ENCODE peak calls at places on chromosomes 3 and 15, in four cellular contexts. One of them, this sample, is unnamed.

GRCh38 chr3:58688563-58688962 is 22.0 kb upstream of the FAM3D start:
- DNase-seq in heart right ventricle: no peak
- DNase-seq in activated CD4-positive, CD25-positive, alpha-beta regulatory T cell treated with anti-CD3 and anti-CD28 coated beads, Interleukin-2, amount 50 U/mL, for 72 hours: no peak
- DNase-seq in GM13976: no peak
- DNase-seq in this sample: no peak

GRCh38 chr15:69719527-69719926 is 266.9 kb downstream of the RPLP1 start:
- DNase-seq in GM13976: no peak
- DNase-seq in activated CD4-positive, CD25-positive, alpha-beta regulatory T cell treated with anti-CD3 and anti-CD28 coated beads, Interleukin-2, amount 50 U/mL, for 72 hours: no peak
- DNase-seq in heart right ventricle: no peak
- DNase-seq in this sample: peak

GRCh38 chr3:31462050-31462569 is 70.6 kb upstream of the STT3B start:
- DNase-seq in heart right ventricle: no peak
- DNase-seq in GM13976: peak
- DNase-seq in activated CD4-positive, CD25-positive, alpha-beta regulatory T cell treated with anti-CD3 and anti-CD28 coated beads, Interleukin-2, amount 50 U/mL, for 72 hours: no peak
- DNase-seq in this sample: no peak

GRCh38 chr3:144052275-144052674 is 80.7 kb downstream of the DIPK2A start:
- DNase-seq in heart right ventricle: no peak
- DNase-seq in GM13976: no peak
- DNase-seq in activated CD4-positive, CD25-positive, alpha-beta regulatory T cell treated with anti-CD3 and anti-CD28 coated beads, Interleukin-2, amount 50 U/mL, for 72 hours: no peak
- DNase-seq in this sample: no peak

GRCh38 chr3:126134219-126134975 is 46.0 kb downstream of the ALDH1L1 start:
- DNase-seq in activated CD4-positive, CD25-positive, alpha-beta regulatory T cell treated with anti-CD3 and anti-CD28 coated beads, Interleukin-2, amount 50 U/mL, for 72 hours: peak
- DNase-seq in heart right ventricle: peak
- DNase-seq in GM13976: peak
- DNase-seq in this sample: peak

GRCh38 chr15:82312611-82313349 is 36.5 kb downstream of the GOLGA6L10 start:
- DNase-seq in heart right ventricle: no peak
- DNase-seq in activated CD4-positive, CD25-positive, alpha-beta regulatory T cell treated with anti-CD3 and anti-CD28 coated beads, Interleukin-2, amount 50 U/mL, for 72 hours: no peak
- DNase-seq in GM13976: no peak
- DNase-seq in this sample: no peak

GRCh38 chr3:48614044-48614443 is 4.6 kb upstream of the UQCRC1 start:
- DNase-seq in heart right ventricle: no peak
- DNase-seq in activated CD4-positive, CD25-positive, alpha-beta regulatory T cell treated with anti-CD3 and anti-CD28 coated beads, Interleukin-2, amount 50 U/mL, for 72 hours: no peak
- DNase-seq in GM13976: no peak
- DNase-seq in this sample: no peak

GRCh38 chr15:67178569-67179210 is 75.8 kb downstream of the AAGAB start:
- DNase-seq in heart right ventricle: no peak
- DNase-seq in GM13976: no peak
- DNase-seq in activated CD4-positive, CD25-positive, alpha-beta regulatory T cell treated with anti-CD3 and anti-CD28 coated beads, Interleukin-2, amount 50 U/mL, for 72 hours: no peak
- DNase-seq in this sample: no peak

GRCh38 chr3:45772341-45773035 is 23.8 kb downstream of the SLC6A20 start:
- DNase-seq in GM13976: no peak
- DNase-seq in heart right ventricle: no peak
- DNase-seq in activated CD4-positive, CD25-positive, alpha-beta regulatory T cell treated with anti-CD3 and anti-CD28 coated beads, Interleukin-2, amount 50 U/mL, for 72 hours: no peak
- DNase-seq in this sample: no peak

GRCh38 chr3:134353171-134353825 is 20.9 kb downstream of the AMOTL2 start:
- DNase-seq in GM13976: no peak
- DNase-seq in heart right ventricle: no peak
- DNase-seq in activated CD4-positive, CD25-positive, alpha-beta regulatory T cell treated with anti-CD3 and anti-CD28 coated beads, Interleukin-2, amount 50 U/mL, for 72 hours: no peak
- DNase-seq in this sample: no peak

GRCh38 chr15:46091860-46092450 is 457.1 kb downstream of the SQOR start:
- DNase-seq in heart right ventricle: no peak
- DNase-seq in activated CD4-positive, CD25-positive, alpha-beta regulatory T cell treated with anti-CD3 and anti-CD28 coated beads, Interleukin-2, amount 50 U/mL, for 72 hours: no peak
- DNase-seq in GM13976: peak
- DNase-seq in this sample: no peak

GRCh38 chr3:72892081-72892763 is 4.4 kb downstream of the GXYLT2 start:
- DNase-seq in heart right ventricle: no peak
- DNase-seq in GM13976: no peak
- DNase-seq in activated CD4-positive, CD25-positive, alpha-beta regulatory T cell treated with anti-CD3 and anti-CD28 coated beads, Interleukin-2, amount 50 U/mL, for 72 hours: no peak
- DNase-seq in this sample: no peak

GRCh38 chr3:153350420-153350819 is 188.4 kb downstream of the RAP2B start:
- DNase-seq in GM13976: no peak
- DNase-seq in heart right ventricle: no peak
- DNase-seq in activated CD4-positive, CD25-positive, alpha-beta regulatory T cell treated with anti-CD3 and anti-CD28 coated beads, Interleukin-2, amount 50 U/mL, for 72 hours: no peak
- DNase-seq in this sample: no peak

GRCh38 chr15:96340611-96341464 is 10.3 kb downstream of the NR2F2 start:
- DNase-seq in activated CD4-positive, CD25-positive, alpha-beta regulatory T cell treated with anti-CD3 and anti-CD28 coated beads, Interleukin-2, amount 50 U/mL, for 72 hours: no peak
- DNase-seq in GM13976: no peak
- DNase-seq in heart right ventricle: no peak
- DNase-seq in this sample: no peak

GRCh38 chr15:84598250-84598649 is 2.6 kb upstream of the ZSCAN2 start:
- DNase-seq in heart right ventricle: no peak
- DNase-seq in GM13976: peak
- DNase-seq in activated CD4-positive, CD25-positive, alpha-beta regulatory T cell treated with anti-CD3 and anti-CD28 coated beads, Interleukin-2, amount 50 U/mL, for 72 hours: no peak
- DNase-seq in this sample: peak

GRCh38 chr15:66573719-66574641 is 8.2 kb upstream of the LCTL start:
- DNase-seq in activated CD4-positive, CD25-positive, alpha-beta regulatory T cell treated with anti-CD3 and anti-CD28 coated beads, Interleukin-2, amount 50 U/mL, for 72 hours: no peak
- DNase-seq in GM13976: no peak
- DNase-seq in heart right ventricle: no peak
- DNase-seq in this sample: no peak

GRCh38 chr15:65060641-65061397 is 7.0 kb downstream of the RASL12 start:
- DNase-seq in GM13976: no peak
- DNase-seq in activated CD4-positive, CD25-positive, alpha-beta regulatory T cell treated with anti-CD3 and anti-CD28 coated beads, Interleukin-2, amount 50 U/mL, for 72 hours: no peak
- DNase-seq in heart right ventricle: peak
- DNase-seq in this sample: no peak

GRCh38 chr3:78737988-78738387 is 1029.8 kb downstream of the ROBO1 start:
- DNase-seq in heart right ventricle: no peak
- DNase-seq in activated CD4-positive, CD25-positive, alpha-beta regulatory T cell treated with anti-CD3 and anti-CD28 coated beads, Interleukin-2, amount 50 U/mL, for 72 hours: no peak
- DNase-seq in GM13976: no peak
- DNase-seq in this sample: no peak

GRCh38 chr3:49718419-49719213 is 868 bp downstream of the AMIGO3 start:
- DNase-seq in activated CD4-positive, CD25-positive, alpha-beta regulatory T cell treated with anti-CD3 and anti-CD28 coated beads, Interleukin-2, amount 50 U/mL, for 72 hours: peak
- DNase-seq in GM13976: no peak
- DNase-seq in heart right ventricle: no peak
- DNase-seq in this sample: peak

GRCh38 chr15:25717116-25717755 is 145.9 kb downstream of the ATP10A start:
- DNase-seq in GM13976: no peak
- DNase-seq in activated CD4-positive, CD25-positive, alpha-beta regulatory T cell treated with anti-CD3 and anti-CD28 coated beads, Interleukin-2, amount 50 U/mL, for 72 hours: no peak
- DNase-seq in heart right ventricle: no peak
- DNase-seq in this sample: no peak

GRCh38 chr3:127427169-127427655 is 139.4 kb upstream of the PRR20G start:
- DNase-seq in heart right ventricle: no peak
- DNase-seq in GM13976: no peak
- DNase-seq in activated CD4-positive, CD25-positive, alpha-beta regulatory T cell treated with anti-CD3 and anti-CD28 coated beads, Interleukin-2, amount 50 U/mL, for 72 hours: no peak
- DNase-seq in this sample: peak

GRCh38 chr15:49606594-49606993 is 14.0 kb downstream of the FAM227B start:
- DNase-seq in activated CD4-positive, CD25-positive, alpha-beta regulatory T cell treated with anti-CD3 and anti-CD28 coated beads, Interleukin-2, amount 50 U/mL, for 72 hours: no peak
- DNase-seq in GM13976: no peak
- DNase-seq in heart right ventricle: no peak
- DNase-seq in this sample: no peak

GRCh38 chr3:39189648-39190269 is 2.6 kb downstream of the XIRP1 start:
- DNase-seq in activated CD4-positive, CD25-positive, alpha-beta regulatory T cell treated with anti-CD3 and anti-CD28 coated beads, Interleukin-2, amount 50 U/mL, for 72 hours: no peak
- DNase-seq in GM13976: peak
- DNase-seq in heart right ventricle: peak
- DNase-seq in this sample: peak

GRCh38 chr3:156409694-156410093 is 145.2 kb downstream of the SSR3 start:
- DNase-seq in heart right ventricle: no peak
- DNase-seq in activated CD4-positive, CD25-positive, alpha-beta regulatory T cell treated with anti-CD3 and anti-CD28 coated beads, Interleukin-2, amount 50 U/mL, for 72 hours: no peak
- DNase-seq in GM13976: no peak
- DNase-seq in this sample: no peak

GRCh38 chr3:187969581-187969950 is 184.4 kb upstream of the LPP start:
- DNase-seq in activated CD4-positive, CD25-positive, alpha-beta regulatory T cell treated with anti-CD3 and anti-CD28 coated beads, Interleukin-2, amount 50 U/mL, for 72 hours: no peak
- DNase-seq in GM13976: no peak
- DNase-seq in heart right ventricle: no peak
- DNase-seq in this sample: no peak

GRCh38 chr3:56921573-56922571 is 120.1 kb upstream of the ARHGEF3 start:
- DNase-seq in heart right ventricle: no peak
- DNase-seq in GM13976: no peak
- DNase-seq in activated CD4-positive, CD25-positive, alpha-beta regulatory T cell treated with anti-CD3 and anti-CD28 coated beads, Interleukin-2, amount 50 U/mL, for 72 hours: no peak
- DNase-seq in this sample: no peak

GRCh38 chr3:114218578-114219185 is 18.7 kb downstream of the ZNF80 start:
- DNase-seq in activated CD4-positive, CD25-positive, alpha-beta regulatory T cell treated with anti-CD3 and anti-CD28 coated beads, Interleukin-2, amount 50 U/mL, for 72 hours: no peak
- DNase-seq in heart right ventricle: no peak
- DNase-seq in GM13976: no peak
- DNase-seq in this sample: no peak

GRCh38 chr15:29910068-29910467 is 87.8 kb upstream of the TJP1 start:
- DNase-seq in activated CD4-positive, CD25-positive, alpha-beta regulatory T cell treated with anti-CD3 and anti-CD28 coated beads, Interleukin-2, amount 50 U/mL, for 72 hours: no peak
- DNase-seq in GM13976: no peak
- DNase-seq in heart right ventricle: no peak
- DNase-seq in this sample: no peak

GRCh38 chr3:68059628-68060027 is 405.2 kb upstream of the SUCLG2 start:
- DNase-seq in GM13976: no peak
- DNase-seq in activated CD4-positive, CD25-positive, alpha-beta regulatory T cell treated with anti-CD3 and anti-CD28 coated beads, Interleukin-2, amount 50 U/mL, for 72 hours: no peak
- DNase-seq in heart right ventricle: no peak
- DNase-seq in this sample: no peak

GRCh38 chr15:50003786-50004334 is 115.2 kb downstream of the ATP8B4 start:
- DNase-seq in activated CD4-positive, CD25-positive, alpha-beta regulatory T cell treated with anti-CD3 and anti-CD28 coated beads, Interleukin-2, amount 50 U/mL, for 72 hours: peak
- DNase-seq in heart right ventricle: peak
- DNase-seq in GM13976: peak
- DNase-seq in this sample: peak

GRCh38 chr3:24023249-24023648 is 78.2 kb downstream of the NR1D2 start:
- DNase-seq in GM13976: no peak
- DNase-seq in heart right ventricle: no peak
- DNase-seq in activated CD4-positive, CD25-positive, alpha-beta regulatory T cell treated with anti-CD3 and anti-CD28 coated beads, Interleukin-2, amount 50 U/mL, for 72 hours: no peak
- DNase-seq in this sample: no peak

This sample was measured in CD14-positive monocyte.